ENCODE peak calls at places on chromosomes 13 and 19, in four cellular contexts. E is naive thymus-derived CD4-positive, alpha-beta T cell; L is right cardiac atrium; C is body of pancreas. N is an unnamed sample. For H3K4me1, the result is how much of the 10 kb centered on the place peaks cover.

GRCh38 chr13:110555601-110556223 is 5.8 kb downstream of the RAB20 start:
- ATAC-seq in E (peak), L (no peak), C (peak), N (peak)

GRCh38 chr19:18763674-18764590 is 27.2 kb downstream of the COMP start:
- ATAC-seq in E (no peak), L (peak), C (no peak), N (no peak)

GRCh38 chr19:2524840-2525723 is 49.2 kb downstream of the GADD45B start:
- ATAC-seq in E (no peak), L (peak), C (no peak), N (peak)

GRCh38 chr13:111902726-111903125 is 164.2 kb upstream of the SOX1 start:
- ATAC-seq in E (no peak), L (no peak), C (no peak), N (no peak)

GRCh38 chr19:39390460-39390758 is 497 bp downstream of the PAF1 start:
- ATAC-seq in E (no peak), L (no peak), C (peak), N (no peak)

GRCh38 chr19:18144906-18145305 is 8.1 kb upstream of the PIK3R2 start:
- ATAC-seq in E (no peak), L (no peak), C (no peak), N (no peak)

GRCh38 chr13:110610955-110611595 is 4.3 kb upstream of the NAXD start:
- ATAC-seq in E (no peak), L (no peak), C (no peak), N (no peak)

GRCh38 chr19:42295831-42296525 is 6.0 kb upstream of the PRR19 start:
- ATAC-seq in E (peak), L (peak), C (peak), N (peak)

GRCh38 chr13:99974296-99974938 is 2.9 kb upstream of the ZIC5 start:
- ATAC-seq in E (no peak), L (no peak), C (no peak), N (no peak)

GRCh38 chr19:18504886-18505610 is 16.8 kb downstream of the ELL start:
- ATAC-seq in E (no peak), L (no peak), C (no peak), N (no peak)

GRCh38 chr19:19388568-19389555 is 16.6 kb upstream of the GATAD2A start:
- ATAC-seq in E (no peak), L (no peak), C (no peak), N (no peak)

GRCh38 chr19:32450217-32450616 is 44.6 kb downstream of the DPY19L3 start:
- ATAC-seq in E (no peak), L (no peak), C (no peak), N (no peak)

GRCh38 chr13:29556742-29557141 is 38.7 kb downstream of the SLC7A1 start:
- ATAC-seq in E (no peak), L (no peak), C (no peak), N (no peak)

GRCh38 chr13:43377149-43377548 is 353.8 kb downstream of the DNAJC15 start:
- ATAC-seq in E (no peak), L (peak), C (peak), N (no peak)

GRCh38 chr13:44504146-44504545 is 72.0 kb downstream of the TSC22D1 start:
- ATAC-seq in E (no peak), L (no peak), C (no peak), N (no peak)

GRCh38 chr13:83211301-83211700 is 671.0 kb downstream of the SLITRK1 start:
- ATAC-seq in E (no peak), L (no peak), C (no peak), N (no peak)

GRCh38 chr13:102012299-102013293 is 389.3 kb downstream of the FGF14 start:
- ATAC-seq in E (no peak), L (peak), C (no peak), N (no peak)

GRCh38 chr13:110123041-110123809 is 183.7 kb downstream of the COL4A1 start:
- ATAC-seq in E (no peak), L (no peak), C (no peak), N (no peak)

GRCh38 chr19:3358392-3358918 is 7.9 kb upstream of the NFIC start:
- ATAC-seq in E (no peak), L (no peak), C (peak), N (peak)

GRCh38 chr19:33770107-33770506 is 26.6 kb upstream of the KCTD15 start:
- ATAC-seq in E (no peak), L (no peak), C (no peak), N (no peak)

GRCh38 chr13:22934744-22935523 is 245.8 kb upstream of the SGCG start:
- ATAC-seq in E (no peak), L (no peak), C (no peak), N (no peak)

GRCh38 chr19:4695224-4695731 is 25.1 kb upstream of the MYDGF start:
- ATAC-seq in E (no peak), L (peak), C (peak), N (no peak)

GRCh38 chr19:40596608-40597328 is 4.4 kb upstream of the LTBP4 start:
- ATAC-seq in E (no peak), L (peak), C (peak), N (peak)

GRCh38 chr19:18292460-18292809 is 11.0 kb upstream of the JUND start:
- ATAC-seq in E (no peak), L (no peak), C (peak), N (no peak)

GRCh38 chr19:47661161-47661560 is 52.1 kb upstream of the EHD2 start:
- ATAC-seq in E (no peak), L (no peak), C (no peak), N (no peak)

GRCh38 chr13:44393391-44393790 is 19.8 kb downstream of the SERP2 start:
- ATAC-seq in E (peak), L (peak), C (peak), N (no peak)

GRCh38 chr19:55545913-55546495 is 661 bp upstream of the SBK3 start:
- ATAC-seq in E (no peak), L (peak), C (no peak), N (no peak)

GRCh38 chr13:56015919-56016318 is 1124.8 kb upstream of the PRR20A start:
- ATAC-seq in E (no peak), L (no peak), C (no peak), N (no peak)

GRCh38 chr13:106145997-106146864 is 389.2 kb downstream of the EFNB2 start:
- ATAC-seq in E (no peak), L (peak), C (no peak), N (no peak)

GRCh38 chr13:33252103-33252502 is 33.5 kb downstream of the STARD13 start:
- ATAC-seq in E (no peak), L (peak), C (no peak), N (no peak)

GRCh38 chr13:98273824-98274786 is 97.0 kb upstream of the RNF113B start:
- ATAC-seq in E (no peak), L (no peak), C (no peak), N (no peak)

GRCh38 chr13:59975807-59976445 is 187.8 kb downstream of the DIAPH3 start:
- ATAC-seq in E (no peak), L (no peak), C (no peak), N (no peak)

GRCh38 chr13:93529961-93530360 is 303.4 kb downstream of the GPC6 start:
- ATAC-seq in E (no peak), L (no peak), C (no peak), N (no peak)

GRCh38 chr19:30423481-30423880 is 51.3 kb downstream of the ZNF536 start:
- ATAC-seq in E (no peak), L (peak), C (no peak), N (no peak)

GRCh38 chr13:48938308-48938943 is 37.3 kb upstream of the FNDC3A start:
- ATAC-seq in E (no peak), L (no peak), C (no peak), N (no peak)

GRCh38 chr13:83184150-83184475 is 698.2 kb downstream of the SLITRK1 start:
- ATAC-seq in E (no peak), L (no peak), C (no peak), N (no peak)

GRCh38 chr19:53991224-53992113 is at the start of gene CACNG6:
- ATAC-seq in E (peak), L (no peak), C (no peak), N (no peak)

DNA sequence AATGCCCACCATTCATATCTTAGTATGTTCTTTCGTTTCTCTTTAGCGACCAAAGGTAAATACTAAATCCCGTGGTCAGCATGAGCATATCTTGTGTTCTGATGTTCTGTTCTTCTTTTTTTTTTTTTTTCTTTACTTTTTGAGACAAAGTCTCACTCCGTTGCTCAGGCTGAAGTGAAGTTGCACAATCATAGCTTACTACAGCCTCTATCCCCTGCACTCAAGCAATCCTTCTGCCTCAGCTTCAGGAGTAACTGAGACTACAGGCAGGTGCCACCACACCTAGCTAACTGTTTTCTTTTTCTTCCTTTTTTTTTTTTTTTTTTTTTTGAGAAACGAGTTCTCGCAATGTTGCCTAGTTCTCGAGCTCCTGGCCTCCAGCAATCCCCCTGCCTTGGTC is 60.9 kb upstream of the ATP12A start:
- ATAC-seq in E (no peak), L (no peak), C (no peak), N (no peak)
- H3K4me1 ChIP-seq in E (under half), L (under half), C (under half), N (under half)

GRCh38 chr13:51825681-51826254 is 19.2 kb downstream of the TMEM272 start:
- ATAC-seq in E (no peak), L (peak), C (no peak), N (no peak)
- H3K4me1 ChIP-seq in E (half or more), L (under half), C (under half), N (under half)

GRCh38 chr19:51122112-51122981 is 2.4 kb upstream of the SIGLEC9 start:
- ATAC-seq in E (peak), L (no peak), C (no peak), N (no peak)

GRCh38 chr19:51124216-51124615 is 490 bp upstream of the SIGLEC9 start:
- ATAC-seq in E (no peak), L (no peak), C (no peak), N (no peak)

GRCh38 chr19:51125421-51126075 is 842 bp downstream of the SIGLEC9 start:
- ATAC-seq in E (no peak), L (no peak), C (no peak), N (no peak)

GRCh38 chr19:51124729-51125128 is at the start of gene SIGLEC9:
- ATAC-seq in E (peak), L (peak), C (no peak), N (peak)

GRCh38 chr19:51123381-51124186 is 1.1 kb upstream of the SIGLEC9 start:
- ATAC-seq in E (peak), L (peak), C (no peak), N (no peak)
- H3K4me1 ChIP-seq in E (under half), L (under half), C (under half), N (under half)

GRCh38 chr13:114130131-114130707 is 2.2 kb downstream of the RASA3 start:
- ATAC-seq in E (no peak), L (no peak), C (no peak), N (no peak)

GRCh38 chr13:114129649-114130062 is 2.8 kb downstream of the RASA3 start:
- ATAC-seq in E (no peak), L (no peak), C (no peak), N (no peak)

GRCh38 chr13:114130708-114131580 is 1.5 kb downstream of the RASA3 start:
- ATAC-seq in E (peak), L (peak), C (no peak), N (peak)

GRCh38 chr13:114132419-114133121 is at the start of gene RASA3:
- ATAC-seq in E (peak), L (peak), C (peak), N (peak)

DNA sequence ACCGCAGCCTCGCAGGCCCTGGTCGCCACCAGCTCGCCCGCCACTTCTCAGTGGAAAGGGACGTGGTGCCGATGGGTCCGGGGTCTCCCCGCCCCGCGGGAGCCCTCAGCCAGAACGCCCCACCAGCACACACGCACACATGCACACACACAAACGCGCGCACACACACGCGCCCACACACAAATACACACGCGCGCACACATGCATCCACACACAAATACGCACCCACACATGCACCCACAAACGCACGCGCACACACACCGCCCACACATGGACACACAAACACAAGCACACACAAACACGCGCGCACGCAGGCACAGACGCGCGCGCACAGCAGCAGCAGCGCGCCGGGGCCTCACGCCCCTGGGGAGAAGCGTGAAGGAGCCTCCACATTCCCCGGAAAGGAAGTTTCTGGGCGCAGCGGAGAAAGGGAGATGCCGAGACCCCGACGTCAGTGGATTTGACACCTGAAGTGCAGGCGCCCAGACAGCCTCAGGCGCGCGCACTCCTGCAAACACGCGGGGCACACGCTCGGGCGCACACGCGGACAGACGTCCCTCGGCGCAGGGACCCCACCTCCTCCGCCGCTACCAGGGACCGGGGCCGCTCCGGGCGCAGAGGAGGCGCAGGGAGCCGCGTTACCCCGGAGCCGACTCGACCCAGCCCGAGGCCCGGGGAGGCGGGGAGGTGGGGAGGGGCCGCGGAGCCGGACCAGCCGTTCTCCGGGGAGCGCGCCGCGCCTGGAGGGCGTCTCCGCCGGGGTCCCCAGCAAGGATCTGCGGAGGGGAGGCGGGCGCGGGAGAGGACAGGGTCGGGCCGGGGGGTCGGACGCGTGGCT is 623 bp downstream of the RASA3 start:
- ATAC-seq in E (no peak), L (peak), C (peak), N (peak)
- H3K4me1 ChIP-seq in E (under half), L (under half), C (under half), N (under half)

DNA sequence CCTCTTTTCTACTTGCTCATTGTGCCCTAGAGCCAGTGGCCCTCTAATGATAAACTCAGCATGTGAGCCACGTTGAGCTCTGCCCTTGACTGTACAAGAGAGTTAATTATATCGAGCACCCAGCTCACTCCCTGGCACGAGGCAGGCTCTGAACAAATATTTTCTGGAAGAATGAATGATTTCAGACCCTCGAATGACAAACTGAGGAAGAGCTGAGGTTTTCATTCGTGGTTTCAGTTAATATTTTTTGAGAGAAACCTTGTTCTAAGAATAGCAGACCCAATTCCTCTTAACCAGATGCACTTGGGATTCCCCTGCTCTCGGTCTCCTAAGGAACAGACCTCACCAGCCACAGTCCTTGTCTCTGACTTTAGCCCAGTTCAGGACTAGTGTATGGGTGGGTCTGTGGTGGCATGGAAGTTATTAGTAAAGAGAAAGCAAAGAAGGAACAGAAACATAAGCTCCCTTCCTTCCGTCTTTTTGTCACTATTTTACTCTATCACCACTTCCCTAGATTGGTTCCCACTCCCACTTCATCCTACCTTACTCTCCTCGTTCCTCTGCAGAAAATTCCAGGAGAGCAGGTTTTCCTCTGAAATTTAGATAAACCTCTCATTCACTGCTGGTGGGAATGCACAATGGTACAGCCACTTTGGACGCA is 22.1 kb upstream of the WDFY2 start:
- ATAC-seq in E (peak), L (peak), C (no peak), N (no peak)
- H3K4me1 ChIP-seq in E (under half), L (under half), C (under half), N (under half)

DNA sequence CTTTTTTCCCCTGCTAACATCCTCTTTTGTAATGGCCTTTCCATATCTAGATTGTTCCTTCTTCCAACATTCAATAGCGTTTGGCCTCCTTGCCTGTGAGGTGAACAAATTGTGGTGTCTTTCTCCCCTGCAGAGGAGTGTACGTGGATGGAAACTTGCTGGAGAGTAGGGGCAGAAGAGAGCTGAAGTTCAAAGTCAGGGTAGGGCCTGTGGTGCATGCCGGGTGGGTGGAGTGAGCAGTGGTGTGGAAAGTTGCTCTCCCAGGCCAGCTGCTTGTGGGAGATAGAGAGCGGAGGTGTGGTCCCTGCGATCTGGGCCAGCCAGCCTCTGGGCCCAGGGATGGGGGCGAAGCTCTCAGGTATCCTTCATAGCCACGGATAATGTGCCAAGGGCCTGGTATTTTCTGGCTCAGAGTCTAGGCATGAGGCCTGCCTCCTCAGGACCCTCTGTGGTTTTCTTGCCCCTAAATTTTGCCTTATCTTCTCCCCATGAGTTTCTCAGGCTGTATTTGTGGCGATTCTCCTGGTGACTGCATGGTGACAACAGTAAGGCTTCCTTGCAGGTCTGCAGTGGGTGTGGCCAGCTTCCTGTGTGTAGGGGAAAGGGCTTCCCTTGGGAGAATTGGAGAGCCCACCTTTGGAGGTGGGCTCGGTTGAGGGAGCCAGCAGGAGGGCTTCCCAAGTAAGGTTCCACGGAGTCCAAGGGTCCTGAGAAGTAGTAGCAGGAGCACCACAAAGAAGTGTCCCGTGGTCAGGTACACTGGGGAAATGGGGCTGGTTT is 6.7 kb downstream of the RGCC start:
- ATAC-seq in E (no peak), L (no peak), C (no peak), N (no peak)
- H3K4me1 ChIP-seq in E (half or more), L (under half), C (under half), N (under half)

DNA sequence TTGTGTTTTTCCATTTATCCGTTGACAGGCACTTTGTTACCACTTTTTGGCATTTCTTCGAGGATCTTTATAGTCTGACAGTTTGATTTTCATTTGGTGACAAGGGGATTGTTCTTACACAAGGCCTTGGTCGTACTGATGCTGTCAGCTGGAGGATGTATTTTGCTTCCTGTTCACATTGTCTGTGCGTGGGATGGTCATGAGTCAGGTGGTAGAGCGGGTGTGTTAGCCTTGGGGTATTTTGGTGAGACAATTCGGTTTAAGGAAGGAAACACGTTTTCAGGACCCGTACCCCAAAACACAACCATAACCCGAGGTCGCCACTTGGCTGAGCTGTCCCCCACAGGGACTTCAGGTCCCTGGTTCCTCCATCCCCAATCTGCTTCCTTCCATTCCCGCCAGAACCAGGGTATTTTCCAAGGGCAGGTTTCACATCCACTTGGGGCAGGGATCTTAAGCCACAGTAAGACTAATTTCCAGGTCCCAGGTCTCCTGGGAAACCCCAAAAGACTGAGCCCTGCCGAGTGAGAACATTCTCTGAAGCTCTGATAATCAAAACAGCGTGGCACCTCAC is 15.0 kb downstream of the MYO9B start:
- ATAC-seq in E (peak), L (no peak), C (no peak), N (no peak)
- H3K4me1 ChIP-seq in E (under half), L (under half), C (under half), N (half or more)